ENCODE peak calls at places on chromosomes 11 and 22, in eight cellular contexts. U is Karpas-422; H is CD4-positive, CD25-positive, alpha-beta regulatory T cell; J is stomach; Y is adrenal gland; I is choroid plexus epithelial cell; O is dorsolateral prefrontal cortex; L is psoas muscle. X is an unnamed sample.

GRCh38 chr11:107591098-107591445 is at the start of gene ELMOD1:
- DNase-seq in L (peak; percentile 64), O (peak; percentile 72), H (no peak), I (peak; percentile 12), J (no peak), U (peak; percentile 71), Y (peak; percentile 45), X (peak; percentile 74)

GRCh38 chr22:32802291-32802826 is 854 bp downstream of the TIMP3 start:
- DNase-seq in O (no peak), U (no peak), J (no peak), Y (no peak), H (no peak), L (no peak), I (peak; percentile 56), X (no peak)

GRCh38 chr11:75946531-75947530 is 131.8 kb downstream of the UVRAG start:
- DNase-seq in I (peak; percentile 96), L (no peak), Y (no peak), U (no peak), H (no peak), J (no peak), O (no peak), X (peak; percentile 88)

GRCh38 chr11:117970400-117971024 is 15.7 kb upstream of the IL10RA start:
- DNase-seq in O (no peak), I (no peak), Y (no peak), U (no peak), L (no peak), H (peak; percentile 56), J (no peak), X (no peak)

GRCh38 chr11:19895776-19896175 is 183.1 kb downstream of the NAV2 start:
- DNase-seq in U (no peak), J (no peak), Y (no peak), I (no peak), H (no peak), O (no peak), L (no peak), X (no peak)

GRCh38 chr11:117604349-117604995 is 192.5 kb downstream of the DSCAML1 start:
- DNase-seq in J (no peak), L (no peak), Y (no peak), U (no peak), O (peak; percentile 62), H (no peak), I (peak; percentile 34), X (no peak)

GRCh38 chr11:132718711-132719641 is 813.3 kb downstream of the OPCML start:
- DNase-seq in U (no peak), J (no peak), Y (no peak), O (no peak), I (peak; percentile 24), L (no peak), H (peak; percentile 36), X (peak; percentile 0)

GRCh38 chr11:46361283-46362145 is 14.3 kb downstream of the DGKZ start:
- DNase-seq in H (peak; percentile 82), I (peak; percentile 64), U (peak; percentile 94), O (peak; percentile 79), L (peak; percentile 80), Y (no peak), J (no peak), X (peak; percentile 84)

GRCh38 chr11:119700536-119701346 is 28.3 kb downstream of the NECTIN1 start:
- DNase-seq in H (no peak), L (no peak), O (no peak), Y (no peak), I (no peak), U (no peak), J (no peak), X (no peak)

GRCh38 chr22:30183271-30183670 is 63.3 kb downstream of the LIF start:
- DNase-seq in H (no peak), J (no peak), I (no peak), O (no peak), U (no peak), Y (no peak), L (no peak), X (no peak)

GRCh38 chr11:100632970-100633452 is 54.1 kb upstream of the ARHGAP42 start:
- DNase-seq in L (peak; percentile 29), H (no peak), O (no peak), U (no peak), I (peak; percentile 88), Y (peak; percentile 78), J (peak; percentile 88), X (peak; percentile 89)

GRCh38 chr22:21635771-21636510 is 3.4 kb downstream of the CCDC116 start:
- DNase-seq in O (no peak), H (no peak), U (no peak), Y (no peak), J (no peak), I (no peak), L (no peak), X (no peak)

GRCh38 chr11:102288745-102289083 is 28.6 kb upstream of the BIRC3 start:
- DNase-seq in Y (no peak), U (no peak), J (no peak), H (no peak), L (no peak), I (no peak), O (no peak), X (no peak)

GRCh38 chr11:32290783-32291182 is 144.6 kb downstream of the WT1 start:
- DNase-seq in Y (no peak), L (no peak), I (no peak), H (no peak), O (peak; percentile 42), J (no peak), U (no peak), X (no peak)

GRCh38 chr11:130371004-130371590 is 56.4 kb upstream of the ZBTB44 start:
- DNase-seq in I (peak; percentile 9), O (no peak), H (peak; percentile 8), L (no peak), Y (no peak), J (no peak), U (peak; percentile 46), X (peak; percentile 28)

GRCh38 chr11:102468636-102469195 is 16.2 kb upstream of the TMEM123 start:
- DNase-seq in O (no peak), L (no peak), J (no peak), U (no peak), H (no peak), I (no peak), Y (no peak), X (no peak)

GRCh38 chr11:36054628-36055027 is 110.8 kb downstream of the LDLRAD3 start:
- DNase-seq in J (no peak), O (no peak), L (no peak), U (no peak), H (no peak), Y (no peak), I (no peak), X (no peak)

GRCh38 chr11:36055356-36055755 is 111.5 kb downstream of the LDLRAD3 start:
- DNase-seq in J (no peak), Y (no peak), O (no peak), I (no peak), L (no peak), U (no peak), H (no peak), X (no peak)

GRCh38 chr11:36056160-36056751 is 112.4 kb downstream of the LDLRAD3 start:
- DNase-seq in Y (peak; percentile 58), H (no peak), J (no peak), L (no peak), U (peak; percentile 77), I (peak; percentile 65), O (no peak), X (peak; percentile 74)

GRCh38 chr11:36053314-36053713 is 109.5 kb downstream of the LDLRAD3 start:
- DNase-seq in H (no peak), I (no peak), U (no peak), L (no peak), Y (no peak), J (no peak), O (no peak), X (no peak)

DNA sequence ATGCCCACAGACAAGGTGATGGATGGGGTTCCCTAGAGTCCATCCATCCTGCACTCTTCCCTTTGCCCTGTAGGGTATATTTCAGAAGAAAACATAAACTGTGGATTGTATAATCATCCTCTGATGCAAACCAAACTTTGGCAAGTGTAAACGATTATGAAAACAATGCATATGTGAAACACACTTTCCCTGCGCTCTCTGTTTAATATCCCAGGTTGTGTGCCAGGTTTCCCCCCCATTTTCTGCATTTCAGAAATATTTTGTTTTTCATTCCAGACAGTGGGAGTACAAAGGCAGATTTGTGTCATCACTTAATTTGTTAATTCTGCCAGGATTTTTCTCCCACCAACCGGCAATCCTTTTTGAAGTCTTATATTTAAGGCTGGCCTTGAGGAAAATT is 110.0 kb downstream of the LDLRAD3 start:
- DNase-seq in Y (no peak), H (no peak), J (no peak), O (no peak), I (no peak), L (no peak), U (no peak), X (no peak)
- H3K4me3 ChIP-seq in Y (no peak overlapping the region), H (no peak overlapping the region), J (no peak overlapping the region), O (no peak overlapping the region), I (no peak overlapping the region), L (no peak overlapping the region), U (no peak overlapping the region), X (no peak overlapping the region)

GRCh38 chr11:106369224-106369623 is 291.8 kb downstream of the AASDHPPT start:
- DNase-seq in J (no peak), L (no peak), H (no peak), Y (no peak), U (no peak), O (no peak), I (peak; percentile 24), X (no peak)
- H3K4me3 ChIP-seq in J (no peak overlapping the region), L (no peak overlapping the region), H (no peak overlapping the region), Y (no peak overlapping the region), U (no peak overlapping the region), O (no peak overlapping the region), I (no peak overlapping the region), X (no peak overlapping the region)

DNA sequence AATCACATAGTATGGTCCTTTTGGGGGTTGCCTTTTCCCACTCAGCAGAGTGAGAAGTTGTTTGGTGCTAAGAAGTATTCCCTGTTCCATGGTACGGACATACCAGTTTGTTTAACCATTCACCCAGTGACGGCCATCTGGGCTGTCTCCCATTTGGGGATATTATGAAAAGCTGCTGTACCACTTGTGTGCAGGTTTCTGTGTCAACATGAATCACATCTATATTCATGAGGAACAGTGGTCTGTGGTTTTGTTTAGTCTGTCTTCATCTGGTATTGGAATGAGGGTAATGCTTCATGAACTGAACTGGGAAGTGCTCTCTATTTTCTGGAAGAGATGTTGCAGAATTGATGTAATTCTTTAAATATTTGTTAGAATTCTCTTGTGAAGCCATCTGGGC is 89.5 kb downstream of the TRMU start:
- DNase-seq in I (peak; percentile 34), Y (no peak), H (no peak), O (no peak), U (no peak), L (no peak), J (no peak), X (no peak)
- H3K4me3 ChIP-seq in I (no peak overlapping the region), Y (no peak overlapping the region), H (no peak overlapping the region), O (no peak overlapping the region), U (no peak overlapping the region), L (no peak overlapping the region), J (no peak overlapping the region), X (no peak overlapping the region)

GRCh38 chr22:16387088-16387487 is 205.5 kb downstream of the CCT8L2 start:
- DNase-seq in O (no peak), U (no peak), Y (no peak), J (no peak), L (no peak), H (no peak), I (no peak), X (no peak)
- H3K4me3 ChIP-seq in O (no peak overlapping the region), U (no peak overlapping the region), Y (no peak overlapping the region), J (no peak overlapping the region), L (no peak overlapping the region), H (no peak overlapping the region), I (no peak overlapping the region), X (no peak overlapping the region)